ENCODE peak calls at places on chromosomes 11 and 22, in five cellular contexts. W is IMR-90, G is iPS DF 6.9, O is AG09309, A is Panc1. Y is an unnamed sample.

GRCh38 chr11:48107188-48107704 is 109.4 kb upstream of the OR4B1 start:
- DNase-seq in W (peak; percentile 67), G (no peak), O (no peak), A (no peak), Y (no peak)

GRCh38 chr11:76048763-76049162 is 157.5 kb downstream of the WNT11 start:
- DNase-seq in W (no peak), G (no peak), O (no peak), A (no peak), Y (no peak)

GRCh38 chr11:69682221-69682620 is 7.1 kb upstream of the LTO1 start:
- DNase-seq in W (no peak), G (no peak), O (no peak), A (no peak), Y (no peak)

GRCh38 chr11:116513894-116514293 is 258.9 kb downstream of the BUD13 start:
- DNase-seq in W (peak; percentile 28), G (no peak), O (no peak), A (no peak), Y (peak; percentile 32)

GRCh38 chr22:49966716-49967332 is 6.3 kb downstream of the PIM3 start:
- DNase-seq in W (no peak), G (no peak), O (no peak), A (no peak), Y (no peak)

GRCh38 chr22:48832592-48832991 is 995.1 kb downstream of the BRD1 start:
- DNase-seq in W (no peak), G (no peak), O (no peak), A (no peak), Y (no peak)

GRCh38 chr11:68954970-68955958 is 25.5 kb downstream of the MRGPRD start:
- DNase-seq in W (peak; percentile 45), G (no peak), O (no peak), A (no peak), Y (no peak)

GRCh38 chr11:75386912-75387311 is 12.4 kb upstream of the RPS3 start:
- DNase-seq in W (no peak), G (no peak), O (no peak), A (no peak), Y (no peak)

GRCh38 chr22:41249442-41249841 is 8.7 kb upstream of the CHADL start:
- DNase-seq in W (no peak), G (no peak), O (no peak), A (no peak), Y (no peak)

GRCh38 chr22:44023404-44024287 is 456 bp upstream of the PARVB start:
- DNase-seq in W (peak; percentile 12), G (no peak), O (no peak), A (no peak), Y (no peak)

GRCh38 chr11:123742778-123743177 is 1.3 kb upstream of the ZNF202 start:
- DNase-seq in W (no peak), G (no peak), O (no peak), A (no peak), Y (no peak)

GRCh38 chr22:38570841-38571364 is 920 bp upstream of the DMC1 start:
- DNase-seq in W (peak; percentile 17), G (no peak), O (no peak), A (no peak), Y (no peak)

GRCh38 chr11:113752932-113753331 is 20.6 kb downstream of the ZW10 start:
- DNase-seq in W (no peak), G (no peak), O (no peak), A (no peak), Y (no peak)

GRCh38 chr11:94302806-94303205 is 1.6 kb upstream of the IZUMO1R start:
- DNase-seq in W (no peak), G (no peak), O (no peak), A (no peak), Y (no peak)

GRCh38 chr22:49825436-49825835 is 2.2 kb downstream of the BRD1 start:
- DNase-seq in W (peak; percentile 66), G (no peak), O (no peak), A (no peak), Y (no peak)

GRCh38 chr22:33090836-33091235 is 32.7 kb upstream of the SYN3 start:
- DNase-seq in W (no peak), G (no peak), O (no peak), A (no peak), Y (no peak)

GRCh38 chr22:20159088-20159487 is 8.2 kb upstream of the CCDC188 start:
- DNase-seq in W (no peak), G (no peak), O (no peak), A (no peak), Y (no peak)

GRCh38 chr11:119222308-119222707 is 16.2 kb downstream of the CBL start:
- DNase-seq in W (peak; percentile 81), G (no peak), O (no peak), A (no peak), Y (no peak)

GRCh38 chr11:132147464-132147863 is 777.0 kb downstream of the NTM start:
- DNase-seq in W (no peak), G (no peak), O (no peak), A (no peak), Y (no peak)

GRCh38 chr11:45850446-45850845 is 3.2 kb downstream of the CRY2 start:
- DNase-seq in W (peak; percentile 67), G (no peak), O (no peak), A (no peak), Y (no peak)

GRCh38 chr11:45852018-45852711 is 4.9 kb downstream of the CRY2 start:
- DNase-seq in W (no peak), G (no peak), O (no peak), A (no peak), Y (no peak)

GRCh38 chr11:45855308-45855707 is 8.0 kb downstream of the CRY2 start:
- DNase-seq in W (no peak), G (no peak), O (no peak), A (no peak), Y (no peak)

GRCh38 chr11:45853616-45854219 is 6.4 kb downstream of the CRY2 start:
- DNase-seq in W (no peak), G (no peak), O (no peak), A (no peak), Y (no peak)

GRCh38 chr11:45852712-45853101 is 5.4 kb downstream of the CRY2 start:
- DNase-seq in W (no peak), G (no peak), O (no peak), A (no peak), Y (no peak)
- H3K4me3 ChIP-seq in W (no peak overlapping the region), G (no peak overlapping the region), O (no peak overlapping the region), A (no peak overlapping the region), Y (peak overlapping the region; percentile 31)

DNA sequence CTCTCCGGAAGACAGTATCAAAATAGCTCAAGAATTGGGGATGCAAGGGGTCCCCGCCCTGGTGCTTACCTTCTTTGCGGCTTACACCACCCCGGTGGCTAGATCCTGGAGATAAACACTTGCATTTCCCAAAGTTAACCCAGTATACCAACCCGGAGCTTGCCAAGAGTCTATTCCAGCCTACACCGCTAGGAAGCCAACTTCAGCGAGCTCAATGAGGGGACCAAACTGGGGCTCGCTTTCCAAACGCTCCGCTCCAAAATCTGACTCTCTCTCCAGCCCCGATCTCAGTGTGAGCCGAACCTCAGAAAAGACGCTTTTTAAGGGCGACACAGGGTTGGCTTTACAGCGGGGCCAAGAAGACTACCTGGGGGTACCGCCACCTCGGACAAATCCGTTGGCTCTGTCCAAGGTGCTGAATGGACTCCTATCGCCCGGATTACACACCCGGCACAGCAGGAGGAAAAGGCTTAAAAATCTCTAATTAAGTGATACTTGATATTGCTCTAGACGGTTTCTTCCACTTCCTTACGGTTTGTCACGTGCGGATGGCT is 20.1 kb upstream of the BDNF start:
- DNase-seq in W (peak; percentile 68), G (no peak), O (no peak), A (no peak), Y (no peak)
- H3K4me3 ChIP-seq in W (peak overlapping the region; percentile 0), G (peak overlapping the region; percentile 18), O (no peak overlapping the region), A (no peak overlapping the region), Y (no peak overlapping the region)

GRCh38 chr11:14764213-14764898 is 120.8 kb downstream of the PDE3B start:
- DNase-seq in W (no peak), G (no peak), O (no peak), A (no peak), Y (no peak)
- H3K4me3 ChIP-seq in W (no peak overlapping the region), G (no peak overlapping the region), O (no peak overlapping the region), A (no peak overlapping the region), Y (peak overlapping the region; percentile 63)

DNA sequence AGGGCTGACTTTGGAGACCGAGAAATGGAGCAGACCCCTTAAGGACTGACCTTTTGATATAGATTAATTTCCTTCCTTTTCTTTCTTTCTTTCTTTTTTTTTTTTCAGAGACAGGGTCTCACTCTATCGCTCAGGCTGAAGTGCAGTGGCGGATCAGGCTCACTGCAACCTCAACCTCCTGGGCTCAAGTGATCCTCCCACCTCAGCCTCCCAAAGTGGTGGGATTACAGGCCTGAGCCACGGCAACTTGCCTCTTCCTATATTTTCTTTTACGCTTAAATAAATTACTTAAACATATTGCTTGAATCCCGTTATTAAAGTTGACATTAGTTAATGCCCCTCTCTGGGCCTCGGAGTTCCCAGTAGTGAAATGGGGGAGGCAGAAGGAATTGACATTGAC is 350 bp upstream of the KCTD14 start:
- DNase-seq in W (no peak), G (no peak), O (no peak), A (no peak), Y (no peak)
- H3K4me3 ChIP-seq in W (no peak overlapping the region), G (peak overlapping the region; percentile 50), O (peak overlapping the region; percentile 45), A (peak overlapping the region; percentile 58), Y (no peak overlapping the region)